ENCODE peak calls at places on chromosomes 11 and 22, in five cellular contexts. R is foreskin keratinocyte, C is psoas muscle, T is body of pancreas, Y is ascending aorta. W is an unnamed sample. For H3K27me3, the result is how much of the 10 kb centered on the place peaks cover.

GRCh38 chr11:709109-709997 is 3.3 kb downstream of the EPS8L2 start:
- DNase-seq in R (no peak), C (no peak), T (no peak), Y (no peak), W (no peak)

GRCh38 chr11:103215812-103216211 is 106.6 kb downstream of the DYNC2H1 start:
- DNase-seq in R (no peak), C (no peak), T (no peak), Y (no peak), W (no peak)

GRCh38 chr11:18696638-18697225 is 1.8 kb upstream of the TMEM86A start:
- DNase-seq in R (peak), C (no peak), T (no peak), Y (no peak), W (no peak)

GRCh38 chr11:65576232-65576866 is 496 bp downstream of the EHBP1L1 start:
- DNase-seq in R (no peak), C (peak), T (peak), Y (no peak), W (no peak)

GRCh38 chr11:63518548-63518947 is 12.7 kb downstream of the LGALS12 start:
- DNase-seq in R (peak), C (no peak), T (no peak), Y (no peak), W (no peak)

GRCh38 chr22:29079218-29079901 is 6.5 kb downstream of the KREMEN1 start:
- DNase-seq in R (no peak), C (no peak), T (no peak), Y (no peak), W (no peak)

GRCh38 chr22:39177791-39178190 is 25.3 kb upstream of the CBX7 start:
- DNase-seq in R (no peak), C (no peak), T (no peak), Y (no peak), W (no peak)

GRCh38 chr11:14420223-14420622 is 61.2 kb upstream of the RRAS2 start:
- DNase-seq in R (no peak), C (no peak), T (no peak), Y (no peak), W (no peak)

GRCh38 chr22:42167066-42167465 is 36.5 kb upstream of the CYP2D6 start:
- DNase-seq in R (no peak), C (no peak), T (no peak), Y (no peak), W (no peak)

GRCh38 chr11:65555693-65556231 is 2.4 kb downstream of the LTBP3 start:
- DNase-seq in R (no peak), C (peak), T (peak), Y (no peak), W (no peak)

GRCh38 chr11:120324932-120325810 is at the start of gene TLCD5:
- DNase-seq in R (no peak), C (peak), T (peak), Y (no peak), W (no peak)
- TF ChIP-seq CTCF in R (peak), C (no peak), T (no peak), Y (peak), W (no peak)

GRCh38 chr22:23255506-23255905 is 75.2 kb downstream of the BCR start:
- DNase-seq in R (no peak), C (no peak), T (no peak), Y (no peak), W (no peak)
- H3K27ac ChIP-seq in R (no peak), C (no peak), T (no peak), Y (peak), W (no peak)

DNA sequence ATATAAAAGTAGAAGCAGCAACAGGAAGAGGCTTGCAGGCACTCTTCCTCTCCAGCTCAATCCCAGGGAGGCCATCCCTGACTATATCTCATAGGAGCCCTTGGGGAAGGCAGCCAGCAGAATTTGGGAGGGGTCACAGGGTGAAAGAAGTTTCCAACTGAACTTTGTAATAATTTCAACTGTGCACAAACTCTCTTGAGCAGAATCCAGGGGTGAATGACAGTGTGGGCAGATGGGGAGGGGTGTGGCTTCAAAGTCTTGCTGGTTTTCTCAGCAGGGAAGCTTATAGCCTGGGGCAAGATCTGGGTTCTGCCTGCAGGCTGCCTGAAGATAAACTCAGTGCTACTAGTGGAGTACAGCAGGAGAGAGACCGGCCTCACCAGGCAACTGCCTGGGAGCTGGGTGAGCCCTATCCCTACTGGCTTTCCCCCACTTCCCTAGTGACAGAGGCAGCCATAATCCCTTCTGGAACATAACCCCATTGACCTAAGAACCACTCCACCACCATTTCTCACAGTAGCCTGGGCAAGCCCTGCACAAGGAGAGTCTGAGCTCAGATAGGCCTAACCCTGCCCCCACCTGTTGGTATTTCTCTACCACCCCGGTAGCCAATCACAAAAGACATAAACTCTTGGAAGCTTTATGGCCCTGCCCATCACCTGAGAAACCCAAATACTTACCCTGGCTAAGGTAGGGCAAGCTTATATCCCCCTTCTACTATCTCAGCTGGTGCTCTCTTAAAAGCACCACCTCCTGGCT is 17.8 kb upstream of the TTC12 start:
- DNase-seq in R (no peak), C (no peak), T (no peak), Y (no peak), W (no peak)
- H3K27me3 ChIP-seq in R (under half), C (under half), T (under half), Y (under half), W (under half)

GRCh38 chr11:45341379-45341778 is 55.2 kb upstream of the SYT13 start:
- DNase-seq in R (no peak), C (no peak), T (no peak), Y (no peak), W (no peak)
- TF ChIP-seq CTCF in R (no peak), C (no peak), T (no peak), Y (no peak), W (no peak)

GRCh38 chr11:130932086-130932712 is 15.9 kb upstream of the SNX19 start:
- DNase-seq in R (peak), C (no peak), T (no peak), Y (no peak), W (no peak)
- H3K27ac ChIP-seq in R (no peak), C (no peak), T (no peak), Y (no peak), W (no peak)

DNA sequence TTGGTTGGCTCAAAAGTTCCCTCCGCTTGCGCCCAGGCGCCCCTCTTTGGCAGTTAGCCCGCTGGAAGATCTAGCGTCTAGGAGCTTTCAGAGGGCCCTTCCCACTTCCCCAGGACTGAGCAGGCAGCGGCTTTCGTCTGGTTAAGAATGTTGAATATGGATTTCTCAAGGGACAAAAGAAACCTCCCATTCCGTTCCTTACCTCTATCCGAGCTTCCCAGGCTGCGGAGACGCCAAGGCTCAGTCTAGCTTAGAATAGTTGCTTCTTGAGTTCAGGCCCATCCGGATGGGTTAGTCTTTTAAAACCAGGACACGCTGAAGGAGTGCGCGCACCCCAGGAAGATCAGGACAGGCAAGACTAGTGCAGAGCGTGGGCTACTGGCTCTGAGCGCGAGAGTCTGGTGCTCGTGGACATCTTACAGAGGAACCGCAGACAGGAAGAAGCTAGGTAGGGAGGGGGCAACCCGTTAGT is 1.6 kb downstream of the NELL1 start:
- DNase-seq in R (no peak), C (no peak), T (no peak), Y (no peak), W (no peak)
- H3K27me3 ChIP-seq in R (half or more), C (under half), T (under half), Y (under half), W (half or more)

DNA sequence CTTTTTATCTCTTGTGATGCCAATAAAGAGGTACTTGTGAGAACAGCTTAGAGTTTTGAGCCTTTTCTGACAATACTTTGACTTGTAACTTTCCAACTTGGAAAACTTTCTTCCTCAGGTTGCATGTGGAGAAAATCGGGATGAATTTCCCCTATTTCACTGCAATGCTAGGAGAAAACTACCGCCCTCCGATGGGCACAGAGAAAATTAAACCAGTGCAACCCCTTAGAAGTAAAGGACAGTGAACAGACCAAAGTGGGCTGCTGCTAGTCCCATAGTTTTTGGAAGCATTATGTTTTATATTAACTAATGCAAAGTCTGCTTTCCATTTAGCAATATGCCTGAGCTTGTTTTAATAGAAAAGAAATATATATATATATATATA is 195.5 kb upstream of the RAG2 start:
- DNase-seq in R (no peak), C (no peak), T (no peak), Y (no peak), W (no peak)
- TF ChIP-seq CTCF in R (peak), C (no peak), T (no peak), Y (no peak), W (no peak)

GRCh38 chr11:120317689-120318195 is 7.4 kb upstream of the TLCD5 start:
- DNase-seq in R (no peak), C (no peak), T (no peak), Y (no peak), W (no peak)

GRCh38 chr11:120314861-120315260 is 10.2 kb upstream of the TLCD5 start:
- DNase-seq in R (no peak), C (no peak), T (no peak), Y (no peak), W (no peak)

GRCh38 chr11:120318906-120319305 is 6.2 kb upstream of the TLCD5 start:
- DNase-seq in R (no peak), C (no peak), T (no peak), Y (no peak), W (no peak)

GRCh38 chr11:120316880-120317688 is 8.0 kb upstream of the TLCD5 start:
- DNase-seq in R (peak), C (peak), T (peak), Y (no peak), W (no peak)
- H3K27ac ChIP-seq in R (peak), C (peak), T (no peak), Y (peak), W (no peak)

GRCh38 chr11:72247584-72247983 is 3.6 kb upstream of the PHOX2A start:
- DNase-seq in R (no peak), C (no peak), T (no peak), Y (no peak), W (no peak)

GRCh38 chr11:72250661-72251465 is 6.9 kb upstream of the PHOX2A start:
- DNase-seq in R (no peak), C (no peak), T (no peak), Y (no peak), W (no peak)

GRCh38 chr11:72254299-72254993 is 10.5 kb upstream of the PHOX2A start:
- DNase-seq in R (no peak), C (no peak), T (no peak), Y (no peak), W (no peak)

GRCh38 chr11:72249961-72250360 is 6.0 kb upstream of the PHOX2A start:
- DNase-seq in R (no peak), C (no peak), T (no peak), Y (no peak), W (no peak)

DNA sequence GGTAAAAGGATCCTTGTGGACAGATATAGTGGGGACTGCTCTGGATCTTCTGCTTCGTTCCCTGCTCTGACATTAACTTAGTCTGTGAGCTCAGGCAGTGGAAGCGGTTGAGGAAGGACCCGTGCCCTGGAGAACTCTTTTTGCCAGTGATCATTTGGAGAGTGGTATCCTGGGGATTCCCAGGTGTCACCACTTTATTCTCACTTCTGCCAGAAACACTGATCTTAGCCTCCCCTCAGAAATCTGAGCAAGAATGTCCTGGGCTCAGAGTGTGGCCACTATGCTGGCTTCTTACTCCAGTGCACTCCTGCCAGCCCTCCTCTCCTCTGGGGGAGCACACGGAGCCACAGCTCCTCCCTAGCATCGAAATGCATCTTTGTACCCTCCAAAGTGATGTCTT is 7.6 kb upstream of the PHOX2A start:
- DNase-seq in R (no peak), C (no peak), T (no peak), Y (no peak), W (no peak)
- H3K27me3 ChIP-seq in R (half or more), C (under half), T (under half), Y (under half), W (under half)

W was measured in CD4-positive, alpha-beta T cell.